ENCODE peak calls at places on chromosomes 11 and 22, in five cellular contexts. R is A549, J is HepG2, P is K562, I is IMR-90. K is an unnamed sample.

GRCh38 chr22:48306284-48306683 is 1521.4 kb downstream of the BRD1 start:
- DNase-seq in J (no peak), P (no peak), I (no peak), R (no peak), K (no peak)

GRCh38 chr11:30774451-30774850 is 188.3 kb upstream of the MPPED2 start:
- DNase-seq in J (no peak), R (no peak), P (no peak), I (no peak), K (no peak)

GRCh38 chr11:69599502-69599901 is 41.5 kb upstream of the CCND1 start:
- DNase-seq in R (no peak), I (no peak), P (no peak), J (no peak), K (peak; percentile 55)

GRCh38 chr22:22655452-22656108 is 11.2 kb downstream of the GGTLC2 start:
- DNase-seq in R (no peak), P (no peak), I (no peak), J (no peak), K (no peak)

GRCh38 chr11:126102436-126102894 is 39.8 kb upstream of the CDON start:
- DNase-seq in J (peak; percentile 25), P (peak; percentile 52), I (peak; percentile 31), R (no peak), K (no peak)

GRCh38 chr11:5591613-5592012 is 4.8 kb upstream of the TRIM6 start:
- DNase-seq in J (no peak), R (no peak), P (peak; percentile 78), I (no peak), K (no peak)

GRCh38 chr11:41175304-41175972 is 284.0 kb downstream of the LRRC4C start:
- DNase-seq in J (no peak), R (no peak), I (no peak), P (no peak), K (no peak)

GRCh38 chr22:49527611-49528419 is 299.9 kb downstream of the BRD1 start:
- DNase-seq in I (no peak), J (no peak), R (no peak), P (no peak), K (no peak)

GRCh38 chr11:103368151-103368550 is 258.9 kb downstream of the DYNC2H1 start:
- DNase-seq in J (no peak), R (no peak), P (no peak), I (no peak), K (no peak)

GRCh38 chr11:122150484-122151124 is 34.6 kb upstream of the BLID start:
- DNase-seq in R (peak; percentile 53), I (no peak), P (no peak), J (peak; percentile 72), K (no peak)

GRCh38 chr11:60241786-60242185 is 1.2 kb downstream of the MS4A4E start:
- DNase-seq in J (no peak), R (no peak), I (no peak), P (no peak), K (no peak)

GRCh38 chr11:27904358-27905055 is 203.4 kb downstream of the KIF18A start:
- DNase-seq in R (peak; percentile 9), J (no peak), P (no peak), I (peak; percentile 76), K (no peak)

GRCh38 chr11:2547806-2548205 is 103.0 kb downstream of the KCNQ1 start:
- DNase-seq in P (no peak), J (no peak), R (no peak), I (no peak), K (no peak)

GRCh38 chr22:16845881-16846280 is 20.7 kb upstream of the XKR3 start:
- DNase-seq in P (no peak), J (no peak), I (no peak), R (no peak), K (no peak)

GRCh38 chr22:44245438-44245837 is 64.7 kb downstream of the PARVG start:
- DNase-seq in I (no peak), J (no peak), R (no peak), P (no peak), K (no peak)
- TF ChIP-seq BHLHE40 in I (no peak), J (no peak), R (no peak), P (no peak), K (no peak)

DNA sequence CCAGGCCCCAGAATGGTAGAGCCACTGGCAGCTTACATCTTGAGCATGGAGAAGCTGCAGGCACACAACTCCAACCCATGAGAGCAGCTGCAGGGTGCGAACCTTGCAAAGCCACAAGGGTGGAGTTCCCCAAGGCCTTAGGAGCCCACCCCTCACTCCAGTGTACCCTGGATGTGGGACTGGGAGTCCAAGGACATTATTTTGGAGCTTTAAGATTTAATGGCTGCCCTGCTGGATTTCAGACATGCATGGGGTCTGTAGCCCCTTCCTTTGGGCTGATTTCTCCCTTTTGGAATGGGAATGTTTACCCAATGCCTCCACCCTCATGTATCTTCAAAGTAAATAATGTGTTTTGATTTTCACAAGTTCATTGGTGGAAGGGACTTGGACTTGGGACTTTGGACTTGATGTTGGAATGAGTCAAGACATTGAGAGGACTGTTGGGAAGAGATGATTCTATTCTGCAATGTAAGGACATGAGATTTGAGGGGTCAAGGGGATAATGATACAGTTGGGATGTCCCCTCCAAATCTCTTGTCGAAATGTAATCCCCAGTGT is 1.1 kb upstream of the KRTAP5-7 start:
- DNase-seq in I (no peak), P (no peak), R (no peak), J (peak; percentile 75), K (no peak)
- TF ChIP-seq BHLHE40 in I (no peak), P (no peak), R (no peak), J (no peak), K (no peak)

DNA sequence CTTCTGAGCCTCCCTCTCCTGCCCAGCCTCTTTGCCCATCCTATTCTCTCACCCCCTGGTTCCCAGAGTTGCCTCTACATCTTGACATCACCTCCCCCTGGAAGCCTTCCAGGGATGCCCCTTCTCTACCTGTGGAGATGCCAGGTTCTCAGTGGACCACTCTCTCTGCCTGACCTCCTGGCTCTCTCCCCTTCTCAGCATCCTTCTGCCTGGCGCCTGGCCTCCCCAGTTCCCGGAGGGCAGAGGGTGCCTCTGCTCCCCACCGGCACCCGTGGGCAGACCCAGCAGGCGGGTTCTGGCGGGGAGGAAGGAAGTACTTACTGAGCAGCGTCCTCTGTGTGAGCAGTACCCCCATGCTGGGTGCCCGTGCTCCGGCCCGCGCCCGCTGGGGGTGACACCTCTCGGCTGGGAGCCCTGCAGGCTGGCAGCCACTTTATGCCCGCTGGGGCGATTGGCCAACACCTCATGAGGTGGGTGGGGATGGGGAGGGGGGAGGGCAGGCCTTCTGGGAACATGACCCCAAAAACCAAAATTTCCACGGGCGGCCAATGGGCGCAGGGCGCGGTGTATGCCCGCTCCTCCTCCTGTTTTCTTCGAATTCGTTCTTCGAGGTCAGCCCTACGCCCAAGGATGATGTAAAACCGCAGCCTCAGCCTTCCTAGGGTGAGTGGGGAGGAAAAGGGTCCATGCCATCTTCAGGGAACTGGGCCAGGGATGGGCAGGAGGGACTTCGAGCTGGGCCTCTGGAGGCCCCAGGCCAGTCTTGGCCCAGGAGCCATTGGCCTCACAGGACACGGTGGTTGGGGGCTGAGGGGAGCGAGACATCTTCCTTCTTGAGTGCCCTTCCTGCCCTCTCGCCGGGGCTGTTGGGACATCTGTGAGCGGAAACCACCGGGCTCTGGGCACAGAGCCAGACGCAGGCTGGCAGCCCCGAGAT is at the start of gene OSM:
- DNase-seq in I (no peak), R (no peak), J (no peak), P (no peak), K (no peak)
- TF ChIP-seq BHLHE40 in I (no peak), R (no peak), J (no peak), P (no peak), K (no peak)

GRCh38 chr11:61745796-61746653 is 6.4 kb upstream of the MYRF start:
- DNase-seq in P (no peak), J (no peak), R (no peak), I (no peak), K (no peak)

GRCh38 chr11:61746654-61747388 is 5.6 kb upstream of the MYRF start:
- DNase-seq in J (no peak), R (no peak), I (no peak), P (no peak), K (no peak)

GRCh38 chr11:61749607-61750217 is 2.7 kb upstream of the MYRF start:
- DNase-seq in P (peak; percentile 92), I (no peak), J (peak; percentile 72), R (no peak), K (no peak)

GRCh38 chr11:61744609-61745156 is 7.8 kb upstream of the MYRF start:
- DNase-seq in P (no peak), I (no peak), R (no peak), J (no peak), K (no peak)

DNA sequence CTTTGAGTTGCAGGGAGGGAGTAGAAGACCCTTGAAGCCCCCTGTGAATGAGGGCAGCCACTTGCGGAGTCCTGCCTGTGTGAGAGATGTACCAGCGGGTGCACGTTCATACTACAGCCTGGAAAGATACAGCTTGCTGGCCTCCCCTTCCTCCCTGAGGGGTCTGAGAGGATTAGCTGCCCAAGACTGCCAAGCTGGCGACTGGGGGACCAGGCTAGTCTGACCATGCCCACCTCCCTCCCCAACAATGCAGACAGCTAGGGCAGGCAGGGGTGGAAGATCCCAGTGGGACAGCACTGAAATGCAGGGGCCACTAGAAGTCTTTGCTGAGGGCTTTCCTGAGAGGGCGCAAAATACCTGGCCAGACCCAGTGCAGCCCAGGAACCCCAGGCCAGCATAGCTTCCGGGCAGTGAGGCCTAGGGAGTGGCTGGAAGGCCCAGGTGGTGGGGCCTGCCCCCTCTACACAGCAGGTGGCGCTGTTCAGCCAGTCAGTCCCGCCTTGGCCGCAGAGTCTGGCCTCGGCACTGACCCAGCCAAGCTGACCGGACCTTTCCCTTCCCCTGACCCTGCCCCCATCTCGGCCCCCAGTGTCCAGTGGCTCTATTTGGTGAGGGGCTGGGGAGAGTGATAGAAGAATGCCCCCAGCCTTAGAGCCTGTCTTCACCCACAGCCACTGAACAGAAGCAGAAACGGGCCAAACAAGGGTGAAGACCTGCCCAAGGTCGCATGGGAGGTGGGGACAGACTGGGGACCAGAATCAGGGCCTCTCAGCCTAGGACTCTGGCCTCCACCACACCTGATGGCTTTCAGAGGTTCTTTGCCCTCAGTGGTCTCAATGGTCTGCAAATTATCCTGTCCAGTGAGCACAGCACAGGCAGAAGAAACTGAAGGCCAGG is 4.8 kb upstream of the MYRF start:
- DNase-seq in I (peak; percentile 59), R (peak; percentile 79), P (peak; percentile 90), J (peak; percentile 67), K (peak; percentile 83)
- TF ChIP-seq BHLHE40 in I (no peak), R (no peak), P (peak; percentile 55), J (no peak), K (no peak)

GRCh38 chr11:114563077-114563476 is 3.4 kb upstream of the NXPE1 start:
- DNase-seq in R (peak; percentile 6), J (no peak), P (no peak), I (peak; percentile 8), K (no peak)
- TF ChIP-seq BHLHE40 in R (no peak), J (no peak), P (no peak), I (no peak), K (no peak)

GRCh38 chr11:79488286-79488685 is 47.5 kb upstream of the TENM4 start:
- DNase-seq in R (no peak), J (no peak), P (no peak), I (no peak), K (no peak)
- TF ChIP-seq BHLHE40 in R (no peak), J (no peak), P (no peak), I (no peak), K (no peak)

GRCh38 chr11:130519128-130519932 is 70.9 kb downstream of the ADAMTS15 start:
- DNase-seq in P (no peak), I (no peak), J (no peak), R (no peak), K (no peak)
- TF ChIP-seq BHLHE40 in P (no peak), I (no peak), J (no peak), R (no peak), K (no peak)

DNA sequence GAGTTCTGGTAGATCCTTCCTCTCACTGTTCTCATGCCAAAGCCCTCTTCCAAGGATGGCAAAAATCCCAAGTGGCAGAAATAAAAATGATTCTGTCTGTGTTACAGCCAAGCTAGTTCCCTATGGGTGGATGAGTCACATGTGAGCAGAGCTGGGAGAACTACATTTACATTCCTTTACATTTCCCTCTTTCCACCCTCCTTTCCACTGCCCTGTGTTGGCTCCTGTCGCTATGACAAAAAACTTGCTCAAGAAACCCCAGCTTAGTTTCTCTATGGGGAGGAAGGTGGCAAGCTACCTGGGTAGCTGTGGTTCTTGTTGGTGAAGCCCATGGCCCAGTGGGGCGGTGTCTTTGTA is 10.2 kb upstream of the DDB2 start:
- DNase-seq in J (no peak), R (peak; percentile 28), P (no peak), I (peak; percentile 78), K (peak; percentile 4)
- TF ChIP-seq BHLHE40 in J (no peak), R (no peak), P (no peak), I (no peak), K (no peak)